ENCODE peak calls at places on chromosomes 7 and 10, in four cellular contexts. A is activated T-cell treated with anti-CD3 and anti-CD28 coated beads, Interleukin-2, amount 50 U/mL, for 72 hours; R is psoas muscle; T is NCI-H774. X is an unnamed sample.

GRCh38 chr7:6160191-6160623 is 112.2 kb downstream of the CYTH3 start:
- DNase-seq in A (no peak), R (peak; percentile 87), T (no peak), X (no peak)

GRCh38 chr10:8416755-8417154 is 362.3 kb downstream of the GATA3 start:
- DNase-seq in A (peak; percentile 25), R (no peak), T (no peak), X (no peak)

GRCh38 chr7:2572101-2572842 is 13.5 kb downstream of the IQCE start:
- DNase-seq in A (no peak), R (peak; percentile 35), T (no peak), X (no peak)

GRCh38 chr7:30923774-30924413 is 12.2 kb downstream of the AQP1 start:
- DNase-seq in A (no peak), R (no peak), T (no peak), X (no peak)

GRCh38 chr10:63634488-63635090 is 113.4 kb downstream of the REEP3 start:
- DNase-seq in A (no peak), R (no peak), T (no peak), X (no peak)

GRCh38 chr7:45408407-45408737 is 165.8 kb upstream of the ADCY1 start:
- DNase-seq in A (no peak), R (no peak), T (no peak), X (no peak)

GRCh38 chr7:141444956-141445355 is 106.3 kb upstream of the AGK start:
- DNase-seq in A (no peak), R (no peak), T (no peak), X (no peak)

GRCh38 chr10:88538038-88538437 is 45.1 kb downstream of the RNLS start:
- DNase-seq in A (no peak), R (no peak), T (no peak), X (no peak)